ENCODE peak calls at places on chromosomes 6 and 20, in seven cellular contexts. A, J, B, H, O, L and T are unnamed samples.

GRCh38 chr6:45808041-45808440 is 207.6 kb downstream of the CLIC5 start:
- DNase-seq in A (no peak), J (no peak), B (no peak), H (no peak), O (no peak), L (no peak), T (no peak)

GRCh38 chr20:2873747-2874041 is 413 bp downstream of the PTPRA start:
- DNase-seq in A (no peak), J (no peak), B (peak), H (no peak), O (no peak), L (peak), T (no peak)

GRCh38 chr20:32129863-32130262 is 20.3 kb downstream of the TM9SF4 start:
- DNase-seq in A (no peak), J (no peak), B (no peak), H (no peak), O (no peak), L (no peak), T (no peak)

GRCh38 chr20:57387463-57387862 is 3.7 kb upstream of the RBM38 start:
- DNase-seq in A (no peak), J (peak), B (no peak), H (no peak), O (no peak), L (no peak), T (no peak)

GRCh38 chr6:164925681-164926530 is 383.5 kb downstream of the C6orf118 start:
- DNase-seq in A (no peak), J (no peak), B (no peak), H (no peak), O (no peak), L (no peak), T (no peak)

GRCh38 chr6:140915001-140915950 is 1217.4 kb upstream of the GJE1 start:
- DNase-seq in A (no peak), J (no peak), B (no peak), H (no peak), O (no peak), L (no peak), T (no peak)

GRCh38 chr6:143279385-143279784 is 171.1 kb downstream of the ADAT2 start:
- DNase-seq in A (peak), J (no peak), B (peak), H (no peak), O (no peak), L (peak), T (peak)

GRCh38 chr6:165660881-165661415 is 2.1 kb downstream of the PDE10A start:
- DNase-seq in A (no peak), J (no peak), B (no peak), H (no peak), O (no peak), L (peak), T (no peak)

GRCh38 chr20:45465492-45466266 is 3.9 kb upstream of the WFDC2 start:
- DNase-seq in A (no peak), J (no peak), B (peak), H (no peak), O (no peak), L (no peak), T (no peak)

GRCh38 chr6:53309897-53310291 is 38.9 kb downstream of the ELOVL5 start:
- DNase-seq in A (no peak), J (no peak), B (no peak), H (no peak), O (no peak), L (no peak), T (no peak)

GRCh38 chr20:17518339-17519052 is 12.7 kb downstream of the BFSP1 start:
- DNase-seq in A (no peak), J (no peak), B (no peak), H (no peak), O (no peak), L (peak), T (no peak)

GRCh38 chr20:51767018-51767866 is 948 bp downstream of the ATP9A start:
- DNase-seq in A (peak), J (peak), B (peak), H (peak), O (no peak), L (peak), T (no peak)

GRCh38 chr6:119179842-119180241 is 101.4 kb upstream of the FAM184A start:
- DNase-seq in A (no peak), J (no peak), B (peak), H (no peak), O (no peak), L (no peak), T (no peak)

GRCh38 chr6:169174516-169175359 is 78.9 kb downstream of the THBS2 start:
- DNase-seq in A (no peak), J (no peak), B (no peak), H (no peak), O (no peak), L (no peak), T (no peak)

GRCh38 chr20:61639200-61639599 is 387.1 kb downstream of the CDH4 start:
- DNase-seq in A (no peak), J (no peak), B (no peak), H (no peak), O (no peak), L (no peak), T (no peak)

DNA sequence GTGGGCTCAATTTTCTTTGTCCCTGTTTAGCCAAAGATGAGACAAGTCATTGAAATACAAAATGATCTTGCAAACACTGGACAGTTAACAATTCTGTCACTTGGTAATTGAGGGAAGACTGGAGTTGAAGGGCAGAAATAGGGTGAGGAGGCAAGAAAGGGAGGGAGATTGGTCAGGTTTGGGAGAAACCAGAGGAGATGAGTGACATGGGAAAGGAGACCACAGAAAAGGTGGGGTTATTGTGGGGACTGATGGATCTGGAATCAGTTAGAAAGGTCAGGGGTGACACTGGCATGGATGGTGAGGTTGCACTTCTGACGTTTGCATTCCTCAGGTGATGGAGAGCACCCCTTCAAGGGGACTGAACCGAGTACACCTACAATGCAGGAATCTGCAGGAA is 693 bp downstream of the GTF2H4 start:
- DNase-seq in A (no peak), J (no peak), B (no peak), H (no peak), O (no peak), L (no peak), T (no peak)
- H3K27ac ChIP-seq in A (peak), J (peak), B (no peak), H (peak), O (no peak), L (no peak), T (peak)

GRCh38 chr6:1724616-1725015 is 114.9 kb downstream of the FOXC1 start:
- DNase-seq in A (peak), J (peak), B (peak), H (no peak), O (no peak), L (no peak), T (no peak)
- H3K27ac ChIP-seq in A (peak), J (peak), B (peak), H (peak), O (peak), L (no peak), T (no peak)

GRCh38 chr6:138468320-138469015 is 30.8 kb downstream of the NHSL1 start:
- DNase-seq in A (peak), J (no peak), B (no peak), H (peak), O (no peak), L (no peak), T (no peak)

GRCh38 chr6:138465007-138465645 is 34.2 kb downstream of the NHSL1 start:
- DNase-seq in A (peak), J (no peak), B (no peak), H (peak), O (no peak), L (no peak), T (peak)

GRCh38 chr6:138461647-138462046 is 37.6 kb downstream of the NHSL1 start:
- DNase-seq in A (no peak), J (no peak), B (no peak), H (no peak), O (no peak), L (no peak), T (no peak)

GRCh38 chr6:138467901-138468300 is 31.4 kb downstream of the NHSL1 start:
- DNase-seq in A (no peak), J (no peak), B (no peak), H (peak), O (no peak), L (no peak), T (no peak)

GRCh38 chr6:138464085-138464484 is 35.2 kb downstream of the NHSL1 start:
- DNase-seq in A (no peak), J (no peak), B (no peak), H (no peak), O (no peak), L (no peak), T (no peak)
- H3K27ac ChIP-seq in A (no peak), J (no peak), B (no peak), H (no peak), O (no peak), L (no peak), T (no peak)

GRCh38 chr6:47438481-47439347 is 38.9 kb upstream of the CD2AP start:
- DNase-seq in A (no peak), J (no peak), B (no peak), H (no peak), O (no peak), L (no peak), T (no peak)
- H3K27ac ChIP-seq in A (no peak), J (no peak), B (no peak), H (no peak), O (no peak), L (no peak), T (no peak)

DNA sequence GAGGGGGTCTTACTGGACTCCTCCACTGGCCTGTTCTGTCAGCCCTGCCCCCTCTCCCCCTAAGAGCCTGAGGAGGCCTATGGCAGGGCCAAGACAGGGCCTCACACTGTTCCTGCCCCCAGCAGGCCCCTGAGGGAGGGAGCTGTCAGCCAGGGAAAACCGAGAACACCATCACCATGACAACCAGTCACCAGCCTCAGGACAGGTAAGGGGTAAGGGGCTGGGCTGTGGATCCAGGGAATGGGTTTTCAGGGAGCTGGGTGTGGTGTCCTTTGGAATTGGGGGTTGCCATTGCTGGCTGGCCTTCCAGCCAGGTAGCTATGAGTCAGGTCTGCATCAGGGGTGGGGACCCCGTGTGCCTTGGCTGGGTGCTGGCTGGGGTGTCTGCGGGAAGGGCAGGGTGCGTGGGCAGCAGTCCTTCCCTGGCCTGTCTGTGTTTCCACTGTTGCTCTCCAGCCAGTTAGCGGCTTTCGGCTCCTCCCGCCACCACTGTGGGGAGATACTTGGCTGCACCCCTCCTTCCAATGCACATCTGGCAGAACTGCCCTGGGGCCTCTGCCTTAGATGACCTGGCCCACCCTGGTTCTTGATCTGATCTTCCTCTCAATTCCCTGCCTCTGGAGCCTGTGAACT is 3.9 kb downstream of the SLC29A1 start:
- DNase-seq in A (no peak), J (no peak), B (no peak), H (no peak), O (no peak), L (no peak), T (no peak)
- H3K27ac ChIP-seq in A (no peak), J (peak), B (no peak), H (no peak), O (no peak), L (no peak), T (peak)

GRCh38 chr6:24252215-24252614 is 105.6 kb downstream of the DCDC2 start:
- DNase-seq in A (no peak), J (no peak), B (no peak), H (no peak), O (no peak), L (peak), T (no peak)
- H3K27ac ChIP-seq in A (no peak), J (no peak), B (no peak), H (no peak), O (no peak), L (peak), T (no peak)

DNA sequence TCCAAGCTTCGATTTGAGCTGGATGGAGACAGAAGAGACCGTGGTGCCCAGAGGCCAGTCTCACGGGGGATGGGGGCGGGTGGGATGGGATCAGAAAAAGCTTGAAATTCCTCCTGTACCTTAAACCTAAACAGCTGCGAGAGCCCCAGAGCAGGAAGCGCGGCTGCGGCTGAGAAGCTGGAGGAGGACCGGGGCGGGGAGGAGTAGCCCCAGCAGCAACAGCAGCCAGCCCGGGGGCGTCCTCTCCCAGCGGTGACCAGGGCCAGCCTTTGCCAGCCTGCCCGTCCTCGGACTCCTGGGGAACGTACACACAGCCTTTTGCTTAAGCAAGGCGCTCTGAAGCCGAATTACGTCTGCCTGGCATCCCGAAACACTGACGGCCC is 17.4 kb upstream of the PRDM13 start:
- DNase-seq in A (no peak), J (no peak), B (no peak), H (no peak), O (no peak), L (peak), T (no peak)
- H3K27ac ChIP-seq in A (no peak), J (no peak), B (no peak), H (no peak), O (no peak), L (no peak), T (no peak)